ENCODE peak calls at places on chromosomes 5 and 9, in ten cellular contexts. One of them, this sample, is unnamed.

GRCh38 chr5:95446560-95447221 is 55.5 kb downstream of the FAM81B start:
- DNase-seq in GM12865: no peak
- DNase-seq in cardiac fibroblast: no peak
- DNase-seq in RKO: no peak
- DNase-seq in endothelial cell: no peak
- DNase-seq in breast epithelium: no peak
- DNase-seq in globus pallidus: no peak
- DNase-seq in EH: peak
- DNase-seq in T-helper 2 cell: no peak
- DNase-seq in astrocyte of the hippocampus: peak
- DNase-seq in this sample: no peak

GRCh38 chr5:122726990-122727616 is 47.8 kb upstream of the SNX2 start:
- DNase-seq in GM12865: peak
- DNase-seq in cardiac fibroblast: peak
- DNase-seq in RKO: peak
- DNase-seq in endothelial cell: no peak
- DNase-seq in breast epithelium: no peak
- DNase-seq in globus pallidus: no peak
- DNase-seq in EH: peak
- DNase-seq in T-helper 2 cell: no peak
- DNase-seq in astrocyte of the hippocampus: peak
- DNase-seq in this sample: no peak

GRCh38 chr9:95879591-95879990 is 4.1 kb downstream of the ERCC6L2 start:
- DNase-seq in GM12865: no peak
- DNase-seq in cardiac fibroblast: no peak
- DNase-seq in RKO: no peak
- DNase-seq in endothelial cell: no peak
- DNase-seq in breast epithelium: no peak
- DNase-seq in globus pallidus: no peak
- DNase-seq in EH: peak
- DNase-seq in T-helper 2 cell: no peak
- DNase-seq in astrocyte of the hippocampus: no peak
- DNase-seq in this sample: no peak

GRCh38 chr9:112841261-112841660 is 49.4 kb downstream of the SLC46A2 start:
- DNase-seq in GM12865: no peak
- DNase-seq in cardiac fibroblast: no peak
- DNase-seq in RKO: no peak
- DNase-seq in endothelial cell: no peak
- DNase-seq in breast epithelium: no peak
- DNase-seq in globus pallidus: peak
- DNase-seq in EH: no peak
- DNase-seq in T-helper 2 cell: no peak
- DNase-seq in astrocyte of the hippocampus: no peak
- DNase-seq in this sample: peak

GRCh38 chr9:107246259-107247254 is 36.5 kb upstream of the RAD23B start:
- DNase-seq in GM12865: peak
- DNase-seq in cardiac fibroblast: no peak
- DNase-seq in RKO: no peak
- DNase-seq in endothelial cell: peak
- DNase-seq in breast epithelium: no peak
- DNase-seq in globus pallidus: no peak
- DNase-seq in EH: no peak
- DNase-seq in T-helper 2 cell: no peak
- DNase-seq in astrocyte of the hippocampus: peak
- DNase-seq in this sample: no peak

GRCh38 chr9:37255944-37256862 is 135.8 kb downstream of the ZCCHC7 start:
- DNase-seq in GM12865: no peak
- DNase-seq in cardiac fibroblast: no peak
- DNase-seq in RKO: no peak
- DNase-seq in endothelial cell: no peak
- DNase-seq in breast epithelium: no peak
- DNase-seq in globus pallidus: no peak
- DNase-seq in EH: no peak
- DNase-seq in T-helper 2 cell: no peak
- DNase-seq in astrocyte of the hippocampus: no peak
- DNase-seq in this sample: no peak

GRCh38 chr5:10479226-10479721 is 37.6 kb downstream of the ROPN1L start:
- DNase-seq in GM12865: no peak
- DNase-seq in cardiac fibroblast: peak
- DNase-seq in RKO: peak
- DNase-seq in endothelial cell: no peak
- DNase-seq in breast epithelium: no peak
- DNase-seq in globus pallidus: no peak
- DNase-seq in EH: peak
- DNase-seq in T-helper 2 cell: no peak
- DNase-seq in astrocyte of the hippocampus: peak
- DNase-seq in this sample: no peak

GRCh38 chr9:133354766-133355165 is 1.5 kb downstream of the SURF1 start:
- DNase-seq in GM12865: no peak
- DNase-seq in cardiac fibroblast: no peak
- DNase-seq in RKO: no peak
- DNase-seq in endothelial cell: no peak
- DNase-seq in breast epithelium: no peak
- DNase-seq in globus pallidus: no peak
- DNase-seq in EH: no peak
- DNase-seq in T-helper 2 cell: no peak
- DNase-seq in astrocyte of the hippocampus: no peak
- DNase-seq in this sample: no peak

GRCh38 chr5:176490291-176490690 is 42.1 kb downstream of the FAF2 start:
- DNase-seq in GM12865: no peak
- DNase-seq in cardiac fibroblast: no peak
- DNase-seq in RKO: peak
- DNase-seq in endothelial cell: no peak
- DNase-seq in breast epithelium: no peak
- DNase-seq in globus pallidus: no peak
- DNase-seq in EH: peak
- DNase-seq in T-helper 2 cell: no peak
- DNase-seq in astrocyte of the hippocampus: no peak
- DNase-seq in this sample: no peak

GRCh38 chr5:166786889-166787288 is 1504.6 kb upstream of the WWC1 start:
- DNase-seq in GM12865: no peak
- DNase-seq in cardiac fibroblast: no peak
- DNase-seq in RKO: no peak
- DNase-seq in endothelial cell: no peak
- DNase-seq in breast epithelium: no peak
- DNase-seq in globus pallidus: no peak
- DNase-seq in EH: no peak
- DNase-seq in T-helper 2 cell: no peak
- DNase-seq in astrocyte of the hippocampus: no peak
- DNase-seq in this sample: no peak

GRCh38 chr5:73624888-73625287 is 1.1 kb upstream of the ARHGEF28 start:
- DNase-seq in GM12865: no peak
- DNase-seq in cardiac fibroblast: no peak
- DNase-seq in RKO: no peak
- DNase-seq in endothelial cell: no peak
- DNase-seq in breast epithelium: no peak
- DNase-seq in globus pallidus: no peak
- DNase-seq in EH: no peak
- DNase-seq in T-helper 2 cell: no peak
- DNase-seq in astrocyte of the hippocampus: no peak
- DNase-seq in this sample: no peak

GRCh38 chr9:127021664-127022337 is 100.6 kb downstream of the ANGPTL2 start:
- DNase-seq in GM12865: no peak
- DNase-seq in cardiac fibroblast: peak
- DNase-seq in RKO: peak
- DNase-seq in endothelial cell: no peak
- DNase-seq in breast epithelium: no peak
- DNase-seq in globus pallidus: peak
- DNase-seq in EH: peak
- DNase-seq in T-helper 2 cell: no peak
- DNase-seq in astrocyte of the hippocampus: peak
- DNase-seq in this sample: peak

GRCh38 chr5:59069438-59070079 is 486.7 kb downstream of the RAB3C start:
- DNase-seq in GM12865: no peak
- DNase-seq in cardiac fibroblast: peak
- DNase-seq in RKO: peak
- DNase-seq in endothelial cell: no peak
- DNase-seq in breast epithelium: no peak
- DNase-seq in globus pallidus: peak
- DNase-seq in EH: peak
- DNase-seq in T-helper 2 cell: no peak
- DNase-seq in astrocyte of the hippocampus: peak
- DNase-seq in this sample: peak

This sample was measured in pons.